ENCODE peak calls at places on chromosomes 3 and 15, in seven cellular contexts. T, E, G, Y, M, W and B are unnamed samples.

GRCh38 chr15:72599855-72600464 is 54.5 kb upstream of the GOLGA6B start:
- DNase-seq in W (peak; percentile 20), T (peak; percentile 58), Y (no peak), M (peak; percentile 64), E (peak; percentile 12), G (peak; percentile 14), B (no peak)

GRCh38 chr3:45677045-45677436 is 12.2 kb upstream of the SACM1L start:
- DNase-seq in W (no peak), M (no peak), G (no peak), Y (peak; percentile 44), E (peak; percentile 70), T (no peak), B (peak; percentile 34)

GRCh38 chr3:17645074-17645698 is 97.2 kb downstream of the TBC1D5 start:
- DNase-seq in E (no peak), W (no peak), M (peak; percentile 25), Y (no peak), T (peak; percentile 62), G (no peak), B (no peak)

GRCh38 chr3:171018151-171018935 is 8.2 kb downstream of the SLC2A2 start:
- DNase-seq in Y (no peak), G (no peak), E (no peak), W (no peak), M (peak; percentile 3), T (no peak), B (no peak)

GRCh38 chr15:83098079-83098478 is 9.4 kb upstream of the TM6SF1 start:
- DNase-seq in M (no peak), G (no peak), T (no peak), Y (no peak), E (no peak), W (no peak), B (no peak)

GRCh38 chr3:53796161-53796560 is 50.1 kb downstream of the CHDH start:
- DNase-seq in Y (no peak), W (no peak), G (no peak), M (no peak), E (no peak), T (peak; percentile 69), B (no peak)

GRCh38 chr3:177589921-177590336 is 392.6 kb upstream of the TBL1XR1 start:
- DNase-seq in Y (no peak), M (no peak), E (no peak), G (peak; percentile 33), T (no peak), W (peak; percentile 95), B (peak; percentile 94)

GRCh38 chr3:194182130-194182529 is 46.2 kb downstream of the HES1 start:
- DNase-seq in M (no peak), Y (no peak), G (no peak), W (no peak), T (no peak), E (no peak), B (no peak)

GRCh38 chr3:127544151-127544805 is 46.3 kb downstream of the TPRA1 start:
- DNase-seq in E (peak; percentile 66), M (peak; percentile 86), Y (peak; percentile 60), W (peak; percentile 16), T (peak; percentile 86), G (peak; percentile 82), B (no peak)

GRCh38 chr3:22378869-22379268 is 627.9 kb upstream of the ZNF385D start:
- DNase-seq in E (no peak), T (no peak), M (no peak), Y (no peak), W (no peak), G (no peak), B (no peak)

GRCh38 chr3:71446734-71447133 is 136.8 kb downstream of the FOXP1 start:
- DNase-seq in M (no peak), T (no peak), Y (no peak), E (no peak), G (no peak), W (no peak), B (no peak)

GRCh38 chr3:59698091-59698490 is 648.3 kb upstream of the CFAP20DC start:
- DNase-seq in W (no peak), E (no peak), G (no peak), Y (no peak), T (no peak), M (no peak), B (no peak)

GRCh38 chr3:126121074-126121473 is 37.1 kb upstream of the SLC41A3 start:
- DNase-seq in G (no peak), T (peak; percentile 23), E (no peak), M (no peak), Y (no peak), W (no peak), B (no peak)

GRCh38 chr15:58038426-58039106 is 26.9 kb downstream of the ALDH1A2 start:
- DNase-seq in M (no peak), T (no peak), W (no peak), G (no peak), E (no peak), Y (no peak), B (peak; percentile 51)

GRCh38 chr3:171851685-171852084 is 8.5 kb downstream of the TMEM212 start:
- DNase-seq in M (no peak), E (no peak), G (no peak), T (peak; percentile 44), Y (no peak), W (no peak), B (no peak)

GRCh38 chr3:14296352-14296751 is 106.1 kb upstream of the SLC6A6 start:
- DNase-seq in G (no peak), W (no peak), E (no peak), T (no peak), M (no peak), Y (no peak), B (no peak)